ENCODE peak calls at places on chromosomes 4 and X, in ten cellular contexts. B, Q, F, O, Y, P, T, K, N and V are unnamed samples.

GRCh38 chr4:95601342-95601741 is 52.6 kb upstream of the UNC5C start:
- DNase-seq in B (no peak), Q (no peak), F (no peak), O (no peak), Y (no peak), P (no peak), T (no peak), K (no peak), N (no peak), V (no peak)

GRCh38 chrX:15146515-15146914 is 123.4 kb downstream of the ASB9 start:
- DNase-seq in B (no peak), Q (no peak), F (no peak), O (no peak), Y (no peak), P (no peak), T (no peak), K (peak; percentile 14), N (no peak), V (no peak)

GRCh38 chrX:72306085-72306801 is 529 bp upstream of the CITED1 start:
- DNase-seq in B (peak; percentile 71), Q (no peak), F (no peak), O (peak; percentile 12), Y (peak; percentile 2), P (no peak), T (no peak), K (no peak), N (no peak), V (peak; percentile 13)

GRCh38 chrX:119763175-119763574 is 4.8 kb downstream of the SOWAHD start:
- DNase-seq in B (no peak), Q (no peak), F (peak; percentile 30), O (no peak), Y (no peak), P (no peak), T (no peak), K (no peak), N (no peak), V (no peak)

GRCh38 chr4:174096999-174097398 is 186.5 kb downstream of the FBXO8 start:
- DNase-seq in B (no peak), Q (no peak), F (no peak), O (no peak), Y (no peak), P (no peak), T (no peak), K (no peak), N (no peak), V (no peak)

GRCh38 chr4:152436384-152436783 is 99.5 kb downstream of the FBXW7 start:
- DNase-seq in B (no peak), Q (no peak), F (no peak), O (no peak), Y (no peak), P (no peak), T (no peak), K (peak; percentile 23), N (no peak), V (no peak)

GRCh38 chrX:9072281-9072680 is 38.4 kb upstream of the FAM9B start:
- DNase-seq in B (no peak), Q (no peak), F (no peak), O (no peak), Y (no peak), P (no peak), T (no peak), K (no peak), N (no peak), V (no peak)

GRCh38 chr4:168643083-168643795 is 146.4 kb downstream of the PALLD start:
- DNase-seq in B (no peak), Q (no peak), F (no peak), O (no peak), Y (no peak), P (no peak), T (no peak), K (no peak), N (no peak), V (no peak)

GRCh38 chrX:118644378-118644777 is 83.0 kb upstream of the IL13RA1 start:
- DNase-seq in B (no peak), Q (no peak), F (peak; percentile 2), O (no peak), Y (peak; percentile 24), P (no peak), T (no peak), K (peak; percentile 6), N (no peak), V (no peak)

GRCh38 chr4:152095701-152096070 is 334.9 kb upstream of the GATB start:
- DNase-seq in B (no peak), Q (no peak), F (no peak), O (no peak), Y (no peak), P (no peak), T (no peak), K (no peak), N (no peak), V (no peak)

GRCh38 chrX:40267334-40268118 is 169.8 kb upstream of the BCOR start:
- DNase-seq in B (no peak), Q (peak; percentile 36), F (no peak), O (no peak), Y (no peak), P (no peak), T (peak; percentile 76), K (no peak), N (peak; percentile 38), V (peak; percentile 6)

GRCh38 chr4:152696764-152697250 is 17.0 kb upstream of the TMEM154 start:
- DNase-seq in B (no peak), Q (peak; percentile 51), F (peak; percentile 35), O (no peak), Y (no peak), P (no peak), T (no peak), K (no peak), N (no peak), V (no peak)

GRCh38 chr4:140865830-140866229 is 109.6 kb upstream of the TBC1D9 start:
- DNase-seq in B (no peak), Q (no peak), F (no peak), O (no peak), Y (no peak), P (no peak), T (no peak), K (no peak), N (no peak), V (no peak)

GRCh38 chrX:66164931-66165330 is 884 bp downstream of the HEPH start:
- DNase-seq in B (no peak), Q (no peak), F (no peak), O (no peak), Y (no peak), P (no peak), T (no peak), K (no peak), N (no peak), V (no peak)

GRCh38 chr4:86011117-86011516 is 348.7 kb downstream of the MAPK10 start:
- DNase-seq in B (no peak), Q (no peak), F (no peak), O (no peak), Y (no peak), P (no peak), T (no peak), K (no peak), N (peak; percentile 23), V (peak; percentile 58)

GRCh38 chrX:72208126-72208525 is 26.6 kb downstream of the PIN4 start:
- DNase-seq in B (no peak), Q (no peak), F (no peak), O (no peak), Y (no peak), P (no peak), T (no peak), K (no peak), N (no peak), V (no peak)

GRCh38 chrX:19303216-19303880 is 40.4 kb upstream of the PDHA1 start:
- DNase-seq in B (no peak), Q (no peak), F (peak; percentile 0), O (no peak), Y (no peak), P (no peak), T (peak; percentile 77), K (no peak), N (peak; percentile 47), V (no peak)

GRCh38 chr4:62531250-62531649 is 1331.1 kb downstream of the ADGRL3 start:
- DNase-seq in B (no peak), Q (no peak), F (no peak), O (no peak), Y (no peak), P (peak; percentile 24), T (no peak), K (peak; percentile 13), N (no peak), V (no peak)

GRCh38 chr4:2301806-2302205 is 39.9 kb upstream of the MXD4 start:
- DNase-seq in B (no peak), Q (no peak), F (no peak), O (no peak), Y (no peak), P (no peak), T (peak; percentile 66), K (peak; percentile 2), N (no peak), V (peak; percentile 96)

GRCh38 chr4:85684676-85685075 is 209.7 kb downstream of the ARHGAP24 start:
- DNase-seq in B (no peak), Q (no peak), F (no peak), O (no peak), Y (no peak), P (no peak), T (no peak), K (no peak), N (no peak), V (no peak)

GRCh38 chr4:2943364-2944090 is 19.7 kb downstream of the NOP14 start:
- DNase-seq in B (no peak), Q (no peak), F (no peak), O (no peak), Y (no peak), P (no peak), T (no peak), K (no peak), N (no peak), V (no peak)

GRCh38 chrX:46325312-46325877 is 219.8 kb downstream of the ZNF674 start:
- DNase-seq in B (no peak), Q (no peak), F (peak; percentile 6), O (no peak), Y (no peak), P (no peak), T (no peak), K (peak; percentile 31), N (no peak), V (peak; percentile 71)

GRCh38 chr4:180726611-180727010 is 1516.6 kb upstream of the TENM3 start:
- DNase-seq in B (no peak), Q (no peak), F (no peak), O (no peak), Y (no peak), P (no peak), T (no peak), K (no peak), N (no peak), V (no peak)

GRCh38 chrX:107712231-107713204 is 63.1 kb downstream of the TSC22D3 start:
- DNase-seq in B (no peak), Q (no peak), F (no peak), O (no peak), Y (no peak), P (no peak), T (peak; percentile 74), K (no peak), N (no peak), V (peak; percentile 46)

GRCh38 chrX:152245231-152245630 is 106.9 kb upstream of the MAGEA10 start:
- DNase-seq in B (no peak), Q (no peak), F (no peak), O (no peak), Y (no peak), P (no peak), T (no peak), K (no peak), N (no peak), V (no peak)